ENCODE peak calls at places on chromosomes 11 and 22, in seven cellular contexts. Z is Calu3, J is upper lobe of right lung, T is esophagus squamous epithelium, I is ovary, L is coronary artery, Y is uterus. P is an unnamed sample.
A peak's percentile ranks its signal among the peaks of the same experiment; 100 is the strongest.

GRCh38 chr22:22591348-22592299 is 32.6 kb upstream of the PRAME start:
- DNase-seq in Z (no peak), J (no peak), T (no peak), I (no peak), L (no peak), Y (no peak), P (no peak)

GRCh38 chr11:68430384-68430783 is 30.2 kb upstream of the PPP6R3 start:
- DNase-seq in Z (no peak), J (no peak), T (no peak), I (no peak), L (no peak), Y (no peak), P (no peak)

GRCh38 chr11:85595285-85595884 is 31.8 kb downstream of the DLG2 start:
- DNase-seq in Z (no peak), J (no peak), T (no peak), I (no peak), L (no peak), Y (no peak), P (peak; percentile 39)

GRCh38 chr22:37569009-37569920 is 9.0 kb downstream of the CDC42EP1 start:
- DNase-seq in Z (peak; percentile 94), J (peak; percentile 87), T (no peak), I (no peak), L (no peak), Y (no peak), P (no peak)

GRCh38 chr11:63763506-63764200 is 4.9 kb downstream of the ZFTA start:
- DNase-seq in Z (no peak), J (no peak), T (no peak), I (peak; percentile 84), L (peak; percentile 75), Y (peak; percentile 76), P (peak; percentile 36)

GRCh38 chr22:40324468-40325305 is 21.6 kb upstream of the ADSL start:
- DNase-seq in Z (no peak), J (no peak), T (no peak), I (no peak), L (no peak), Y (no peak), P (no peak)

GRCh38 chr22:32331918-32332725 is 25.5 kb upstream of the RFPL3 start:
- DNase-seq in Z (no peak), J (peak; percentile 52), T (no peak), I (no peak), L (peak; percentile 40), Y (no peak), P (no peak)

GRCh38 chr11:119520966-119521365 is 98.0 kb upstream of the THY1 start:
- DNase-seq in Z (no peak), J (no peak), T (no peak), I (no peak), L (no peak), Y (no peak), P (no peak)

GRCh38 chr22:41380993-41381328 is 781 bp upstream of the TEF start:
- DNase-seq in Z (no peak), J (no peak), T (no peak), I (peak; percentile 91), L (peak; percentile 95), Y (no peak), P (no peak)

GRCh38 chr11:14774738-14775137 is 117.3 kb downstream of the CYP2R1 start:
- DNase-seq in Z (no peak), J (no peak), T (no peak), I (no peak), L (no peak), Y (no peak), P (no peak)

GRCh38 chr11:134065381-134065780 is 3.5 kb upstream of the JAM3 start:
- DNase-seq in Z (no peak), J (no peak), T (no peak), I (no peak), L (no peak), Y (no peak), P (no peak)

GRCh38 chr11:7577226-7577882 is 63.6 kb downstream of the PPFIBP2 start:
- DNase-seq in Z (no peak), J (no peak), T (no peak), I (peak; percentile 60), L (peak; percentile 85), Y (peak; percentile 64), P (no peak)

GRCh38 chr11:122441702-122442092 is 213.8 kb upstream of the UBASH3B start:
- DNase-seq in Z (no peak), J (no peak), T (no peak), I (no peak), L (no peak), Y (no peak), P (no peak)

GRCh38 chr22:37443086-37443485 is 15.8 kb upstream of the ELFN2 start:
- DNase-seq in Z (no peak), J (no peak), T (no peak), I (no peak), L (no peak), Y (no peak), P (no peak)

GRCh38 chr11:10097615-10098014 is 196.4 kb downstream of the SBF2 start:
- DNase-seq in Z (no peak), J (no peak), T (no peak), I (no peak), L (no peak), Y (no peak), P (no peak)

GRCh38 chr11:114125959-114126358 is 66.4 kb downstream of the ZBTB16 start:
- DNase-seq in Z (no peak), J (no peak), T (no peak), I (no peak), L (no peak), Y (no peak), P (no peak)

GRCh38 chr11:83241291-83241946 is 44.7 kb downstream of the CCDC90B start:
- DNase-seq in Z (peak; percentile 52), J (no peak), T (no peak), I (peak; percentile 49), L (no peak), Y (peak; percentile 37), P (peak; percentile 18)

GRCh38 chr11:8219257-8220021 is 44.2 kb downstream of the LMO1 start:
- DNase-seq in Z (peak; percentile 64), J (no peak), T (no peak), I (no peak), L (no peak), Y (no peak), P (peak; percentile 66)

GRCh38 chr22:46056169-46057041 is 79.4 kb upstream of the WNT7B start:
- DNase-seq in Z (no peak), J (peak; percentile 64), T (no peak), I (peak; percentile 56), L (peak; percentile 77), Y (peak; percentile 43), P (no peak)

GRCh38 chr11:7532395-7532794 is 18.6 kb downstream of the PPFIBP2 start:
- DNase-seq in Z (no peak), J (no peak), T (no peak), I (no peak), L (peak; percentile 62), Y (no peak), P (no peak)

GRCh38 chr22:50282361-50283144 is 12.4 kb upstream of the MAPK11 start:
- DNase-seq in Z (peak; percentile 95), J (peak; percentile 91), T (no peak), I (no peak), L (no peak), Y (no peak), P (no peak)

GRCh38 chr11:120182790-120183491 is 27.9 kb upstream of the OAF start:
- DNase-seq in Z (no peak), J (peak; percentile 52), T (no peak), I (peak; percentile 60), L (peak; percentile 67), Y (no peak), P (no peak)

GRCh38 chr11:65216830-65217229 is 35.1 kb downstream of the CAPN1 start:
- DNase-seq in Z (no peak), J (peak; percentile 48), T (no peak), I (no peak), L (no peak), Y (no peak), P (peak; percentile 13)

GRCh38 chr22:31734512-31734911 is 15.4 kb downstream of the PRR14L start:
- DNase-seq in Z (no peak), J (no peak), T (no peak), I (no peak), L (no peak), Y (no peak), P (no peak)

GRCh38 chr22:43993072-43993760 is 30.9 kb upstream of the PARVB start:
- DNase-seq in Z (peak; percentile 53), J (peak; percentile 66), T (no peak), I (peak; percentile 63), L (no peak), Y (peak; percentile 64), P (peak; percentile 77)

GRCh38 chr11:62546937-62547625 is 475 bp upstream of the AHNAK start:
- DNase-seq in Z (peak; percentile 35), J (no peak), T (no peak), I (peak; percentile 61), L (no peak), Y (peak; percentile 55), P (no peak)

GRCh38 chr11:486189-486588 is 20.9 kb downstream of the RNH1 start:
- DNase-seq in Z (no peak), J (no peak), T (no peak), I (no peak), L (no peak), Y (no peak), P (no peak)
- TF ChIP-seq CTCF in Z (no peak), J (no peak), T (no peak), I (no peak), L (no peak), Y (no peak), P (no peak)

DNA sequence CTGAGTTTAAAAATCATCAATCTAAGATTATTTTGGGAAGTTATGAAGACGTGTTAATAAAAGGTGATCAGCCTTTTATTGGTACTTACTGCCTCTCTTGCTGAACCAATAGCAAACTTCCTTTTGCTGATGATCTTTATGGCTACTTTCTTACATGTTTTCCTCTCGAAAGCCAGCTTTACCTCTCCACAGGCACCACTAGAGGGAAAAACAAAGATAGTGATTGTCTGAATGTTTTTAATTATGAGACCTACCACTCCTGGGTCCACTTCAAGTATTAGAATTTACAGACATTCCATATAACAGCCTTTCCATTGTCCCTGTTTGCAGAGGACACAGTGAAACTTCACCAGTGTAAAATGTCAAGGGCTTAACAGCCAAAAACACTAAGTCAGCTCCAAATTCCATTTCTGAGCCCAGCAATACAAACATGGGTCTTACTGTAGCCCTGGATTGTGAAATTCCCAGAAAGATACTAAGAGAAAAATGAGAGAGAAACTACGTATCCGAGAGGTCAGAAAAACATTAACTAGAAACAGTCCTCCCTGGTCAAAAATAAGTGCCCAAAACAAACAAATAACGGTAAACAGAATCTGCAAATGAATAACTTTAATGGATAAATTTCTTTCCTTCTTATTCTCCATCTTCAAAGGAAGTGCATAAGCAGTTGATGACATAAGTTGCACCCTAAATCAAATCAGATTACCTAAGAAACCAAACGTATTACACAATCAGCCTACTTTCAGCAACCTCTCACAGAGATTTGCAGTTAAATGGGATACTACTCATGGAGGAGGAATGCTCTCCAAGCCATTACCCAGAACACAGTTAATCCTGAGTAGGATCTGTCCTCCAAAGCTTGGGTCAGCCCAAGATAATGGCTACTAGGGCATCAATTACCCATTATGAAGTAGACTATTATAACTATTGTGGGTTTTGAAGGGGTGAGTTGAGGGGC is 29.5 kb downstream of the CHEK2 start:
- DNase-seq in Z (no peak), J (no peak), T (no peak), I (peak; percentile 41), L (no peak), Y (no peak), P (no peak)
- TF ChIP-seq CTCF in Z (no peak), J (no peak), T (no peak), I (peak; percentile 7), L (no peak), Y (no peak), P (no peak)

GRCh38 chr11:28835317-28835716 is 727.1 kb downstream of the METTL15 start:
- DNase-seq in Z (no peak), J (no peak), T (no peak), I (no peak), L (no peak), Y (no peak), P (no peak)
- TF ChIP-seq CTCF in Z (no peak), J (no peak), T (no peak), I (no peak), L (no peak), Y (no peak), P (no peak)

GRCh38 chr11:104256525-104256924 is 92.6 kb upstream of the PDGFD start:
- DNase-seq in Z (no peak), J (no peak), T (no peak), I (no peak), L (no peak), Y (no peak), P (no peak)
- TF ChIP-seq CTCF in Z (no peak), J (no peak), T (no peak), I (no peak), L (no peak), Y (no peak), P (no peak)